ENCODE peak calls at places on chromosome 11, in six cellular contexts. G is astrocyte, N is COR-L47, I is cardiac fibroblast, K is ELR, Q is dorsolateral prefrontal cortex. E is an unnamed sample.

GRCh38 chr11:110903830-110904229 is 191.6 kb upstream of the ARHGAP20 start:
- DNase-seq in G (peak), I (peak), N (peak), K (no peak), Q (no peak), E (no peak)

GRCh38 chr11:124086447-124086846 is 28.8 kb upstream of the VWA5A start:
- DNase-seq in I (no peak), Q (peak), G (no peak), N (peak), K (no peak), E (peak)

GRCh38 chr11:58043379-58043778 is 12.6 kb downstream of the OR6Q1 start:
- DNase-seq in K (no peak), Q (no peak), N (no peak), I (no peak), G (no peak), E (no peak)

GRCh38 chr11:45922425-45923082 is at the start of gene LARGE2:
- DNase-seq in Q (peak), G (no peak), I (no peak), K (no peak), N (peak), E (no peak)

GRCh38 chr11:3894128-3894731 is 38.8 kb downstream of the STIM1 start:
- DNase-seq in K (no peak), G (no peak), I (peak), N (no peak), Q (no peak), E (no peak)

GRCh38 chr11:96199563-96200025 is 143.4 kb downstream of the MAML2 start:
- DNase-seq in G (peak), K (no peak), I (peak), Q (no peak), N (no peak), E (no peak)

GRCh38 chr11:69337211-69337721 is 43.3 kb downstream of the MYEOV start:
- DNase-seq in N (no peak), I (no peak), G (peak), K (peak), Q (no peak), E (no peak)

GRCh38 chr11:58525037-58525614 is 17.2 kb upstream of the OR5B21 start:
- DNase-seq in G (no peak), I (peak), K (no peak), N (no peak), Q (no peak), E (peak)

GRCh38 chr11:32255876-32256275 is 165.0 kb downstream of the RCN1 start:
- DNase-seq in I (no peak), N (no peak), G (no peak), K (no peak), Q (no peak), E (peak)

GRCh38 chr11:119340335-119341221 is at the start of gene C1QTNF5:
- DNase-seq in I (peak), N (no peak), Q (no peak), G (peak), K (peak), E (no peak)

GRCh38 chr11:121596195-121597145 is 143.7 kb upstream of the SORL1-AS1 start:
- DNase-seq in G (peak), Q (no peak), K (peak), I (no peak), N (no peak), E (no peak)

GRCh38 chr11:70790671-70791300 is 392.5 kb downstream of the CTTN start:
- DNase-seq in K (no peak), G (no peak), Q (no peak), I (no peak), N (no peak), E (no peak)

GRCh38 chr11:120853435-120853834 is 170.5 kb upstream of the TBCEL start:
- DNase-seq in I (no peak), G (no peak), Q (no peak), N (no peak), K (no peak), E (no peak)

GRCh38 chr11:129259950-129260349 is 67.8 kb upstream of the ARHGAP32 start:
- DNase-seq in Q (no peak), I (peak), G (peak), K (no peak), N (no peak), E (peak)

GRCh38 chr11:2534131-2534956 is 89.5 kb downstream of the KCNQ1 start:
- DNase-seq in N (no peak), I (no peak), K (peak), G (no peak), Q (peak), E (no peak)

GRCh38 chr11:125902927-125903752 is at the start of gene PUS3:
- DNase-seq in Q (peak), I (peak), K (peak), N (peak), G (peak), E (peak)

E was measured in Ammon's horn.